ENCODE peak calls at places on chromosome 6, in seven cellular contexts. R, T, G, Y, V, I and E are unnamed samples.

GRCh38 chr6:154923199-154923869 is 71.8 kb upstream of the TIAM2 start:
- DNase-seq in R (no peak), T (no peak), G (no peak), Y (no peak), V (no peak), I (no peak), E (no peak)

GRCh38 chr6:77178821-77179220 is 284.5 kb downstream of the HTR1B start:
- DNase-seq in R (no peak), T (no peak), G (no peak), Y (no peak), V (no peak), I (no peak), E (peak; percentile 9)

GRCh38 chr6:150342126-150342525 is 26.7 kb upstream of the IYD start:
- DNase-seq in R (no peak), T (no peak), G (no peak), Y (no peak), V (no peak), I (no peak), E (no peak)

GRCh38 chr6:63637865-63638445 is 2.4 kb downstream of the PHF3 start:
- DNase-seq in R (no peak), T (no peak), G (no peak), Y (no peak), V (no peak), I (no peak), E (no peak)

GRCh38 chr6:131456565-131456964 is 116.5 kb upstream of the ARG1 start:
- DNase-seq in R (no peak), T (no peak), G (no peak), Y (no peak), V (no peak), I (no peak), E (no peak)

GRCh38 chr6:152160346-152160745 is 352.9 kb downstream of the ESR1 start:
- DNase-seq in R (no peak), T (no peak), G (no peak), Y (no peak), V (no peak), I (no peak), E (no peak)

GRCh38 chr6:30169658-30170614 is 6.6 kb downstream of the TRIM15 start:
- DNase-seq in R (no peak), T (peak; percentile 11), G (no peak), Y (no peak), V (no peak), I (peak; percentile 40), E (no peak)

GRCh38 chr6:25100288-25100687 is 164.5 kb upstream of the RIPOR2 start:
- DNase-seq in R (no peak), T (no peak), G (no peak), Y (no peak), V (no peak), I (no peak), E (no peak)

GRCh38 chr6:28282923-28283322 is 1.6 kb downstream of the PGBD1 start:
- DNase-seq in R (no peak), T (no peak), G (no peak), Y (no peak), V (no peak), I (no peak), E (no peak)

GRCh38 chr6:75381878-75382633 is 97.5 kb upstream of the TMEM30A start:
- DNase-seq in R (no peak), T (no peak), G (no peak), Y (no peak), V (no peak), I (no peak), E (no peak)

GRCh38 chr6:3349388-3350251 is 90.9 kb downstream of the PSMG4 start:
- DNase-seq in R (no peak), T (no peak), G (no peak), Y (no peak), V (no peak), I (no peak), E (no peak)

GRCh38 chr6:45024610-45025009 is 303.5 kb upstream of the RUNX2 start:
- DNase-seq in R (no peak), T (no peak), G (no peak), Y (no peak), V (no peak), I (no peak), E (no peak)

GRCh38 chr6:129446272-129446851 is 263.6 kb downstream of the ARHGAP18 start:
- DNase-seq in R (no peak), T (no peak), G (no peak), Y (no peak), V (no peak), I (no peak), E (no peak)

GRCh38 chr6:21999012-21999528 is 297.8 kb downstream of the PRL start:
- DNase-seq in R (no peak), T (no peak), G (no peak), Y (no peak), V (no peak), I (no peak), E (peak; percentile 37)

GRCh38 chr6:168196385-168196860 is 117.4 kb upstream of the FRMD1 start:
- DNase-seq in R (no peak), T (no peak), G (no peak), Y (peak; percentile 10), V (peak; percentile 76), I (no peak), E (no peak)

GRCh38 chr6:146913842-146914562 is 290.2 kb upstream of the STXBP5 start:
- DNase-seq in R (no peak), T (peak; percentile 80), G (no peak), Y (peak; percentile 45), V (peak; percentile 58), I (no peak), E (peak; percentile 95)

GRCh38 chr6:7904654-7905319 is 5.8 kb downstream of the TXNDC5 start:
- DNase-seq in R (no peak), T (no peak), G (no peak), Y (no peak), V (peak; percentile 38), I (no peak), E (no peak)

GRCh38 chr6:35293681-35294080 is 3.9 kb upstream of the DEF6 start:
- DNase-seq in R (no peak), T (no peak), G (no peak), Y (no peak), V (no peak), I (no peak), E (no peak)

GRCh38 chr6:89433637-89434499 is 916 bp downstream of the ANKRD6 start:
- DNase-seq in R (no peak), T (no peak), G (peak; percentile 56), Y (peak; percentile 23), V (peak; percentile 28), I (peak; percentile 21), E (no peak)

GRCh38 chr6:168080397-168081077 is 1.5 kb upstream of the FRMD1 start:
- DNase-seq in R (no peak), T (no peak), G (no peak), Y (no peak), V (no peak), I (no peak), E (no peak)

GRCh38 chr6:33747823-33748222 is 1.1 kb upstream of the IP6K3 start:
- DNase-seq in R (no peak), T (no peak), G (no peak), Y (no peak), V (no peak), I (no peak), E (no peak)

GRCh38 chr6:19818805-19819204 is 18.4 kb upstream of the ID4 start:
- DNase-seq in R (no peak), T (no peak), G (no peak), Y (no peak), V (no peak), I (no peak), E (no peak)
- H3K27me3 ChIP-seq in R (no peaks in the 10 kb centered on the region), T (no peaks in the 10 kb centered on the region), G (no peaks in the 10 kb centered on the region), Y (no peaks in the 10 kb centered on the region), V (no peaks in the 10 kb centered on the region), I (no peaks in the 10 kb centered on the region), E (no peaks in the 10 kb centered on the region)

GRCh38 chr6:158188591-158188990 is 20.4 kb downstream of the GTF2H5 start:
- DNase-seq in R (no peak), T (no peak), G (no peak), Y (no peak), V (no peak), I (no peak), E (no peak)

GRCh38 chr6:158191032-158191431 is 22.9 kb downstream of the GTF2H5 start:
- DNase-seq in R (no peak), T (no peak), G (no peak), Y (no peak), V (no peak), I (no peak), E (no peak)

GRCh38 chr6:158184598-158184997 is 16.4 kb downstream of the GTF2H5 start:
- DNase-seq in R (no peak), T (no peak), G (no peak), Y (no peak), V (no peak), I (no peak), E (no peak)

GRCh38 chr6:158191769-158192168 is 23.6 kb downstream of the GTF2H5 start:
- DNase-seq in R (no peak), T (no peak), G (no peak), Y (no peak), V (no peak), I (no peak), E (no peak)

GRCh38 chr6:158185729-158186456 is 17.7 kb downstream of the GTF2H5 start:
- DNase-seq in R (no peak), T (no peak), G (no peak), Y (no peak), V (no peak), I (no peak), E (peak; percentile 55)
- H3K4me3 ChIP-seq in R (no peak overlapping the region), T (no peak overlapping the region), G (no peak overlapping the region), Y (no peak overlapping the region), V (no peak overlapping the region), I (no peak overlapping the region), E (no peak overlapping the region)

GRCh38 chr6:117263353-117263927 is 1.9 kb upstream of the VGLL2 start:
- DNase-seq in R (no peak), T (no peak), G (no peak), Y (no peak), V (no peak), I (no peak), E (no peak)

GRCh38 chr6:117266267-117266797 is 974 bp downstream of the VGLL2 start:
- DNase-seq in R (no peak), T (no peak), G (no peak), Y (no peak), V (no peak), I (no peak), E (no peak)

GRCh38 chr6:117266948-117267347 is 1.6 kb downstream of the VGLL2 start:
- DNase-seq in R (no peak), T (no peak), G (no peak), Y (no peak), V (no peak), I (no peak), E (no peak)

GRCh38 chr6:117265425-117266266 is at the start of gene VGLL2:
- DNase-seq in R (no peak), T (no peak), G (no peak), Y (no peak), V (peak; percentile 47), I (no peak), E (no peak)

GRCh38 chr6:117264487-117265424 is 602 bp upstream of the VGLL2 start:
- DNase-seq in R (no peak), T (no peak), G (no peak), Y (no peak), V (no peak), I (no peak), E (no peak)
- H3K27me3 ChIP-seq in R (peaks cover 39% of the 10 kb centered on the region), T (peaks cover 20% of the 10 kb centered on the region), G (no peaks in the 10 kb centered on the region), Y (no peaks in the 10 kb centered on the region), V (no peaks in the 10 kb centered on the region), I (peaks cover 57% of the 10 kb centered on the region), E (peaks cover 61% of the 10 kb centered on the region)

DNA sequence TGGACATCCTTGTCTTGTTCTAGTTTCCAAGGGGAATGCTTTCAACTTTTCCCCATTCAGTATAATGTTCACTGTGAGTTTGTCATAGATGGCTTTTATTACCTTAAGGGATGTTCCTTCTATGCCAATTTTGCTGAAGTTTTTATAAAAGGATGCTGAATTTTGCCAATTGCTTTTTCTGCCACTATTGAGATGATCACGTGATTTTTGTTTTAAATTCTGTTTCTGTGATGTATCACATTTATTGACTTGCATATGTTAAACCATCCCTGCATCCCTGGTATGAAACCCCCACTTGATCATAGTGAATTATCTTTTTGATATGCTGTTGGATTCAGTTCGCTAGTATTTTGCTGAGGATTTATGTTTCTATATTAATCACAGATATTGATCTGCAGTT is 130.6 kb upstream of the TAB2 start:
- DNase-seq in R (no peak), T (no peak), G (no peak), Y (no peak), V (no peak), I (no peak), E (no peak)
- H3K4me3 ChIP-seq in R (no peak overlapping the region), T (no peak overlapping the region), G (no peak overlapping the region), Y (no peak overlapping the region), V (no peak overlapping the region), I (no peak overlapping the region), E (no peak overlapping the region)